ENCODE peak calls at places on chromosomes 1 and 21, in eight cellular contexts. A, K, L, P, Y, X, M and N are unnamed samples.

GRCh38 chr1:200260587-200261335 is 149.1 kb downstream of the ZNF281 start:
- DNase-seq in A (no peak), K (no peak), L (peak), P (no peak), Y (no peak), X (no peak), M (no peak), N (no peak)

GRCh38 chr1:185480545-185480944 is 163.5 kb upstream of the IVNS1ABP start:
- DNase-seq in A (no peak), K (no peak), L (no peak), P (peak), Y (no peak), X (no peak), M (peak), N (no peak)

GRCh38 chr1:234670936-234671628 is 61.1 kb upstream of the IRF2BP2 start:
- DNase-seq in A (no peak), K (no peak), L (no peak), P (no peak), Y (no peak), X (no peak), M (no peak), N (no peak)

GRCh38 chr21:45016491-45017375 is 57.6 kb upstream of the ADARB1 start:
- DNase-seq in A (no peak), K (no peak), L (no peak), P (no peak), Y (no peak), X (peak), M (no peak), N (no peak)

GRCh38 chr1:6795661-6796060 is 10.4 kb downstream of the CAMTA1 start:
- DNase-seq in A (no peak), K (no peak), L (peak), P (peak), Y (peak), X (no peak), M (peak), N (no peak)

GRCh38 chr21:33313183-33313582 is 11.6 kb upstream of the IFNAR1 start:
- DNase-seq in A (no peak), K (no peak), L (no peak), P (no peak), Y (no peak), X (no peak), M (no peak), N (no peak)

GRCh38 chr21:17451364-17451869 is 61.4 kb upstream of the CXADR start:
- DNase-seq in A (no peak), K (peak), L (peak), P (peak), Y (peak), X (peak), M (peak), N (peak)

GRCh38 chr21:45292399-45293213 is 4.9 kb upstream of the POFUT2 start:
- DNase-seq in A (peak), K (no peak), L (peak), P (peak), Y (peak), X (peak), M (peak), N (peak)

GRCh38 chr1:24216254-24216653 is 29.2 kb upstream of the IFNLR1 start:
- DNase-seq in A (peak), K (no peak), L (no peak), P (no peak), Y (peak), X (no peak), M (no peak), N (peak)

GRCh38 chr1:22627331-22627730 is 9.1 kb upstream of the C1QA start:
- DNase-seq in A (no peak), K (no peak), L (no peak), P (no peak), Y (no peak), X (no peak), M (no peak), N (no peak)

GRCh38 chr1:228392111-228392936 is 14.3 kb downstream of the TRIM11 start:
- DNase-seq in A (peak), K (no peak), L (peak), P (peak), Y (no peak), X (no peak), M (no peak), N (no peak)

GRCh38 chr1:9542425-9542824 is 3.2 kb downstream of the SLC25A33 start:
- DNase-seq in A (no peak), K (no peak), L (peak), P (peak), Y (no peak), X (no peak), M (peak), N (peak)

GRCh38 chr1:63575340-63575826 is 17.8 kb upstream of the PGM1 start:
- DNase-seq in A (no peak), K (no peak), L (peak), P (no peak), Y (peak), X (no peak), M (peak), N (peak)

GRCh38 chr1:55071477-55071876 is 32.1 kb downstream of the PCSK9 start:
- DNase-seq in A (no peak), K (no peak), L (peak), P (peak), Y (peak), X (no peak), M (peak), N (peak)

GRCh38 chr1:2609271-2610035 is 22.9 kb downstream of the PRXL2B start:
- DNase-seq in A (peak), K (no peak), L (no peak), P (no peak), Y (no peak), X (no peak), M (no peak), N (no peak)

GRCh38 chr1:220652995-220653394 is 37.2 kb upstream of the C1orf115 start:
- DNase-seq in A (no peak), K (no peak), L (no peak), P (no peak), Y (no peak), X (no peak), M (no peak), N (no peak)

GRCh38 chr21:17688912-17689874 is 76.5 kb upstream of the BTG3 start:
- DNase-seq in A (peak), K (no peak), L (no peak), P (peak), Y (peak), X (no peak), M (no peak), N (peak)

GRCh38 chr1:16727190-16728111 is 12.9 kb upstream of the RNU1-4 start:
- DNase-seq in A (no peak), K (peak), L (peak), P (peak), Y (peak), X (peak), M (peak), N (peak)

GRCh38 chr1:55168353-55168752 is 46.8 kb downstream of the USP24 start:
- DNase-seq in A (no peak), K (no peak), L (no peak), P (no peak), Y (no peak), X (no peak), M (no peak), N (no peak)

GRCh38 chr1:244807138-244807537 is 28.3 kb upstream of the COX20 start:
- DNase-seq in A (no peak), K (no peak), L (no peak), P (no peak), Y (no peak), X (no peak), M (no peak), N (no peak)

GRCh38 chr1:29736582-29737188 is 500.4 kb downstream of the PTPRU start:
- DNase-seq in A (no peak), K (no peak), L (peak), P (peak), Y (peak), X (peak), M (peak), N (peak)

GRCh38 chr21:41147096-41147978 is 20.6 kb upstream of the BACE2 start:
- DNase-seq in A (no peak), K (no peak), L (no peak), P (no peak), Y (no peak), X (no peak), M (no peak), N (no peak)

GRCh38 chr1:53540604-53541262 is 81.5 kb downstream of the DMRTB1 start:
- DNase-seq in A (no peak), K (no peak), L (no peak), P (no peak), Y (no peak), X (no peak), M (no peak), N (no peak)

GRCh38 chr1:92365378-92366044 is 66.7 kb downstream of the RPAP2 start:
- DNase-seq in A (no peak), K (no peak), L (no peak), P (no peak), Y (no peak), X (no peak), M (no peak), N (no peak)

GRCh38 chr1:227754958-227755357 is 19.7 kb downstream of the SNAP47 start:
- DNase-seq in A (no peak), K (no peak), L (no peak), P (no peak), Y (no peak), X (no peak), M (no peak), N (no peak)

GRCh38 chr1:205073511-205073910 is 10.7 kb downstream of the TMEM81 start:
- DNase-seq in A (no peak), K (no peak), L (no peak), P (no peak), Y (no peak), X (no peak), M (peak), N (peak)

GRCh38 chr1:176857632-176858031 is 306.9 kb downstream of the ASTN1 start:
- DNase-seq in A (no peak), K (no peak), L (peak), P (no peak), Y (no peak), X (no peak), M (no peak), N (peak)

GRCh38 chr1:44354268-44354839 is 703 bp downstream of the ERI3 start:
- DNase-seq in A (no peak), K (no peak), L (peak), P (peak), Y (no peak), X (no peak), M (peak), N (peak)

GRCh38 chr21:26124421-26124833 is 46.1 kb downstream of the APP start:
- DNase-seq in A (no peak), K (no peak), L (peak), P (peak), Y (no peak), X (no peak), M (peak), N (no peak)

DNA sequence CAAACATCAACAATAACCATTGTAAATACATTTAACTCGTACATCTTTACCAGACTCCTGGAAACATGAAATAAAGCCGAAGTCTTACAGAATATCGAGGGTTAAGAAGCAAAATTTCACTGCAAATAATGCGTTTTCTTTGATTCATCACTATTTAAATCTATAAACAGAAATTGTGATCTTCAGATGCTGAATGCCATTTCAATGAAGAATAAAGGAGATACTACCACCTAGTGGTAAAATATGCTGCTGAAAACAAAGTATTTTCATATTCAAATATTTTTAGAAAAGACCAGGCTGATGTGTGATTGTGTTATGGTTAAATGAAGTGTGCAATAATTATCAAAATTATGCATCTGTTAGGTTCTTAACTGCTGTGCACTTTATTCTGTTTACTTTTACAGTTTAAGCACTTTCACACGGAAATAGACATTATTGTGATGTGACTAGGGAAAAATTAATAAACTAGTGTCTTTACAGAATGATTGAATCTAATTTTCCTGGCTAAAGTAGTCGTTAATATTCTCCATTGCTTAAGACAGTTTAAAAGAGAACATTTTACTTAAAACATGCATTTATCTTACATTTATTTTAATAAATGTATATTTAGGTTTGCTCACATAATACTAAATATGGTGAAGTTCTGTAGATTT is 1093.1 kb downstream of the MRPL39 start:
- DNase-seq in A (no peak), K (no peak), L (no peak), P (no peak), Y (peak), X (no peak), M (no peak), N (peak)
- TF ChIP-seq CTCF in A (peak), K (no peak), L (no peak), P (peak), Y (no peak), X (peak), M (peak), N (peak)

DNA sequence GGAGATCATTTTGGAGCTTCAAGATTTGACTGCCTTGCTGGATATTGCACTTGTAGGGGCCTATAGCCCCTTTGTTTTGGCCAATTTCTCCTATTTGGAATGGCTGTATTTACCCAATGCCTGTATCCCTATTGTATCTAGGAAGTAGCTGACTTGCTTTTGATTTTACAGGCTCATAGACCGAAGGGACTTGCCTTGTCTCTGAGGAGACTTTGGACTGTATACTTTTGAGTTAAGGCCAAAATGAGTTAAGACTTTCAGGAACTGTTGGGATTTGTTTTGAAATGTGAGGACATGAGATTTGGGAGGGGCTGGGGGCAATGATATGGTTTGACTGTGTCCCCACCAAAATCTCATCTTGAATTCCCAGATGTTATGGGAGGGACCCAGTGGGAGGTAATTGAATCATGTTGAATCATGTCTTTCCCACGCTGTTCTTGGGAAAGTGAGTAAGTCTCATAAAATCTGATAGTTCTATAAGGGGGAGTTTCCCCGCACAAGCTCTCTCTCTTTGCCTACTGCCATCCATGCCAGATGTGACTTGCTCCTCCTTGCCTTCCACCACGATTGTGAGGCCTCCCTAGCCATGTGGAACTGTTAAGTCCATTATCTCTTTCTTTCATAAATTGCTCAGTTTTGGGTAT is 276.1 kb downstream of the LMX1A start:
- DNase-seq in A (no peak), K (no peak), L (peak), P (no peak), Y (no peak), X (no peak), M (peak), N (no peak)
- TF ChIP-seq CTCF in A (no peak), K (no peak), L (no peak), P (no peak), Y (no peak), X (no peak), M (no peak), N (no peak)

GRCh38 chr1:162679298-162679697 is 47.0 kb downstream of the DDR2 start:
- DNase-seq in A (no peak), K (no peak), L (no peak), P (no peak), Y (no peak), X (no peak), M (no peak), N (no peak)
- TF ChIP-seq CTCF in A (no peak), K (no peak), L (no peak), P (no peak), Y (no peak), X (no peak), M (no peak), N (no peak)

GRCh38 chr1:68160021-68160420 is 72.3 kb downstream of the WLS start:
- DNase-seq in A (no peak), K (no peak), L (no peak), P (no peak), Y (no peak), X (no peak), M (no peak), N (no peak)

GRCh38 chr1:68163220-68163619 is 69.1 kb downstream of the WLS start:
- DNase-seq in A (no peak), K (no peak), L (no peak), P (no peak), Y (no peak), X (no peak), M (no peak), N (no peak)

GRCh38 chr1:68162761-68163160 is 69.6 kb downstream of the WLS start:
- DNase-seq in A (no peak), K (no peak), L (no peak), P (no peak), Y (no peak), X (no peak), M (no peak), N (no peak)

GRCh38 chr1:68158837-68159236 is 73.5 kb downstream of the WLS start:
- DNase-seq in A (no peak), K (no peak), L (no peak), P (no peak), Y (no peak), X (no peak), M (no peak), N (no peak)
- TF ChIP-seq CTCF in A (no peak), K (no peak), L (no peak), P (no peak), Y (no peak), X (no peak), M (no peak), N (no peak)

GRCh38 chr1:160354388-160354985 is 11.3 kb downstream of the NCSTN start:
- DNase-seq in A (no peak), K (no peak), L (peak), P (peak), Y (peak), X (no peak), M (peak), N (peak)
- TF ChIP-seq CTCF in A (peak), K (no peak), L (peak), P (peak), Y (peak), X (no peak), M (peak), N (peak)

GRCh38 chr1:85297855-85298629 is 21.6 kb upstream of the BCL10 start:
- DNase-seq in A (no peak), K (no peak), L (peak), P (peak), Y (peak), X (peak), M (peak), N (peak)
- TF ChIP-seq CTCF in A (no peak), K (no peak), L (no peak), P (no peak), Y (no peak), X (no peak), M (no peak), N (no peak)

GRCh38 chr1:11273595-11274234 is 717 bp downstream of the UBIAD1 start:
- DNase-seq in A (no peak), K (no peak), L (no peak), P (no peak), Y (no peak), X (no peak), M (no peak), N (peak)

GRCh38 chr1:11272544-11272841 is 505 bp upstream of the UBIAD1 start:
- DNase-seq in A (no peak), K (no peak), L (no peak), P (peak), Y (no peak), X (no peak), M (no peak), N (no peak)

GRCh38 chr1:11272842-11273594 is at the start of gene UBIAD1:
- DNase-seq in A (peak), K (peak), L (peak), P (peak), Y (peak), X (peak), M (peak), N (peak)
- TF ChIP-seq CTCF in A (no peak), K (no peak), L (no peak), P (no peak), Y (no peak), X (no peak), M (no peak), N (no peak)

DNA sequence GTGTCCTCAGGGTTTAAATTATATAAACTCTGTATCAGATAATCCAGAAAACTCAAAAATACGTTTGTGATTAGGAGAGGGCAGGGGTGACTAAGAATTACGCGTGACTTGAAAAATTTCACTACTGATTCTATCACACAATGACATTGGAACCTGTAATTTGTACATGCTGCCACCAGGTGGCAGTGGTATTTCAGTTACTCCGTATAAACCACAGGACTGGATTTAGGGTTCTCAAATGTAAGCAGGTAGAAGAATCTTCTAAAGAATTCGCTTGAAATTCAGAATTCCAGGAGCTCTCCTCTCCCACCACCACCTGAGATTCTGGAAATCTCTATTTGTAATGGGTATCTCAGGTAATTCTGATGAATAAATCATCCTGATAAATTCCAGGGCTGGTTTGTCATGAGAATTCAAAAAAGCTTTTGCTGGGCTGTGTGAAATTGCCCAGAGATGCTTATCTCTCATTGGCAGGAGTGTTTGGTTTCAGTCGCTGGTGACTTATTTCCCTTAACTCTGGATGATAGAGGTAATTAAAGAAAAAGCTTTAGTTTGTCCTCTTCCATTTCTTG is 1.7 kb upstream of the KRTAP7-1 start:
- DNase-seq in A (no peak), K (no peak), L (peak), P (peak), Y (peak), X (no peak), M (peak), N (peak)
- TF ChIP-seq CTCF in A (peak), K (no peak), L (peak), P (peak), Y (peak), X (peak), M (peak), N (peak)